ENCODE peak calls at places on chromosome 3, in five cellular contexts. K is AG04449; E is A172; F is NCI-H69; R is activated naive CD8-positive, alpha-beta T cell treated with anti-CD3 and anti-CD28 coated beads for 36 hours. C is an unnamed sample.

GRCh38 chr3:64530434-64531049 is 157.3 kb downstream of the ADAMTS9 start:
- DNase-seq in R (peak; percentile 8), F (peak; percentile 26), K (no peak), E (peak; percentile 57), C (no peak)

GRCh38 chr3:179421500-179421899 is 29.8 kb downstream of the GNB4 start:
- DNase-seq in E (peak; percentile 32), K (no peak), R (no peak), F (peak; percentile 32), C (no peak)

GRCh38 chr3:136326316-136326715 is 76.2 kb downstream of the PCCB start:
- DNase-seq in E (no peak), R (no peak), F (no peak), K (no peak), C (no peak)

GRCh38 chr3:124671123-124671522 is 59.1 kb upstream of the UMPS start:
- DNase-seq in R (no peak), E (no peak), K (no peak), F (no peak), C (no peak)

GRCh38 chr3:87311309-87311708 is 34.9 kb upstream of the POU1F1 start:
- DNase-seq in F (no peak), E (peak; percentile 69), R (no peak), K (no peak), C (no peak)

GRCh38 chr3:25820372-25820771 is 30.5 kb downstream of the OXSM start:
- DNase-seq in E (peak; percentile 96), K (peak; percentile 91), R (no peak), F (peak; percentile 31), C (no peak)

GRCh38 chr3:16300881-16301359 is 35.9 kb downstream of the OXNAD1 start:
- DNase-seq in F (no peak), K (no peak), R (peak; percentile 43), E (no peak), C (peak; percentile 22)

GRCh38 chr3:51954120-51954519 is 1.1 kb upstream of the GPR62 start:
- DNase-seq in K (no peak), E (no peak), R (no peak), F (no peak), C (no peak)

GRCh38 chr3:859135-859534 is 233.7 kb upstream of the CNTN6 start:
- DNase-seq in E (no peak), K (no peak), F (no peak), R (no peak), C (no peak)

GRCh38 chr3:102141913-102142210 is 292.5 kb downstream of the NFKBIZ start:
- DNase-seq in R (no peak), F (no peak), K (no peak), E (no peak), C (no peak)

GRCh38 chr3:50573566-50574279 is 4.4 kb downstream of the HEMK1 start:
- DNase-seq in F (no peak), R (peak; percentile 88), K (no peak), E (no peak), C (no peak)

GRCh38 chr3:85881833-85882393 is 923.1 kb downstream of the CADM2 start:
- DNase-seq in F (no peak), R (no peak), K (no peak), E (no peak), C (no peak)

GRCh38 chr3:95615592-95616310 is 1198.6 kb upstream of the EPHA6 start:
- DNase-seq in F (peak; percentile 22), R (no peak), E (peak; percentile 2), K (no peak), C (no peak)

GRCh38 chr3:58008140-58009025 is at the start of gene FLNB:
- DNase-seq in R (peak; percentile 77), K (no peak), E (peak; percentile 60), F (peak; percentile 81), C (peak; percentile 84)

GRCh38 chr3:49618412-49618811 is 55.7 kb upstream of the APEH start:
- DNase-seq in E (no peak), K (no peak), F (no peak), R (no peak), C (no peak)

GRCh38 chr3:70281663-70282062 is 30.8 kb downstream of the MDFIC2 start:
- DNase-seq in R (no peak), E (peak; percentile 77), F (no peak), K (no peak), C (no peak)

C was measured in GM06990.